ENCODE peak calls at places on chromosomes 11 and 22, in five cellular contexts. W is central memory CD4-positive, alpha-beta T cell; S is activated T-cell treated with anti-CD3 and anti-CD28 coated beads, Interleukin-2, amount 50 U/mL, for 4 hours; U is mesendoderm; J is AG09319. Z is an unnamed sample.
A peak's percentile ranks its signal among the peaks of the same experiment; 100 is the strongest.

GRCh38 chr22:36641902-36642640 is 61.5 kb downstream of the CACNG2 start:
- DNase-seq in S (no peak), W (no peak), J (peak; percentile 2), U (peak; percentile 16), Z (no peak)

GRCh38 chr11:57601297-57601696 is 3.8 kb downstream of the SERPING1 start:
- DNase-seq in J (no peak), U (no peak), S (no peak), W (no peak), Z (no peak)

GRCh38 chr11:72652871-72653615 is 21.2 kb downstream of the PDE2A start:
- DNase-seq in J (no peak), W (no peak), U (peak; percentile 86), S (no peak), Z (no peak)

GRCh38 chr22:18118345-18118915 is 7.8 kb downstream of the TUBA8 start:
- DNase-seq in U (no peak), J (no peak), S (no peak), W (no peak), Z (no peak)

GRCh38 chr11:43930868-43931716 is 11.3 kb upstream of the C11orf96 start:
- DNase-seq in J (no peak), U (no peak), W (no peak), S (no peak), Z (no peak)

GRCh38 chr22:35076648-35077047 is 10.7 kb downstream of the ISX start:
- DNase-seq in U (no peak), S (no peak), J (no peak), W (no peak), Z (no peak)

GRCh38 chr22:32815059-32815458 is 13.6 kb downstream of the TIMP3 start:
- DNase-seq in J (no peak), S (no peak), W (no peak), U (no peak), Z (no peak)

GRCh38 chr11:22703561-22703960 is 37.1 kb downstream of the GAS2 start:
- DNase-seq in W (no peak), U (peak; percentile 11), J (no peak), S (no peak), Z (no peak)

GRCh38 chr11:129307162-129307561 is 68.5 kb upstream of the BARX2 start:
- DNase-seq in W (no peak), J (no peak), S (no peak), U (no peak), Z (no peak)

GRCh38 chr11:27622541-27623300 is 77.5 kb downstream of the BDNF start:
- DNase-seq in W (no peak), J (no peak), S (no peak), U (peak; percentile 47), Z (no peak)

GRCh38 chr11:72807021-72807693 is 7.1 kb upstream of the ATG16L2 start:
- DNase-seq in S (no peak), W (no peak), J (no peak), U (no peak), Z (no peak)

GRCh38 chr11:111918390-111919256 is at the start of gene C11orf52:
- DNase-seq in S (no peak), U (peak; percentile 93), W (no peak), J (no peak), Z (no peak)